ENCODE peak calls at places on chromosomes 5 and 9, in six cellular contexts. N is neural crest cell; I is NCI-H1417; E is stimulated activated CD4-positive, alpha-beta T cell treated with anti-CD3 and anti-CD28 coated beads, Interleukin-15, amount 100 ng/mL, for 24 hours; M is HT1080; X is mesothelial cell of epicardium. B is an unnamed sample.

GRCh38 chr9:76013797-76014196 is 123.3 kb downstream of the PCSK5 start:
- DNase-seq in N (no peak), I (no peak), E (no peak), M (no peak), X (no peak), B (no peak)

GRCh38 chr5:90747175-90747574 is 188.6 kb downstream of the ADGRV1 start:
- DNase-seq in N (no peak), I (no peak), E (no peak), M (peak), X (no peak), B (no peak)

GRCh38 chr5:39220280-39221030 is 1.1 kb upstream of the FYB1 start:
- DNase-seq in N (no peak), I (no peak), E (no peak), M (no peak), X (no peak), B (no peak)

GRCh38 chr5:126053630-126054029 is 369.6 kb upstream of the GRAMD2B start:
- DNase-seq in N (no peak), I (peak), E (no peak), M (no peak), X (no peak), B (no peak)

GRCh38 chr5:145925803-145926202 is 10.6 kb upstream of the SH3RF2 start:
- DNase-seq in N (no peak), I (no peak), E (no peak), M (no peak), X (no peak), B (no peak)

GRCh38 chr9:110058304-110058953 is 149.5 kb downstream of the C9orf152 start:
- DNase-seq in N (peak), I (peak), E (peak), M (peak), X (no peak), B (peak)

GRCh38 chr9:91395553-91396470 is 27.8 kb downstream of the NFIL3 start:
- DNase-seq in N (no peak), I (no peak), E (no peak), M (peak), X (no peak), B (no peak)

GRCh38 chr9:75087279-75087823 is 604 bp downstream of the NMRK1 start:
- DNase-seq in N (no peak), I (no peak), E (peak), M (peak), X (no peak), B (no peak)

GRCh38 chr5:107917983-107918382 is 247.2 kb upstream of the EFNA5 start:
- DNase-seq in N (no peak), I (no peak), E (no peak), M (peak), X (no peak), B (no peak)

GRCh38 chr9:96249746-96250145 is 52.2 kb downstream of the HSD17B3 start:
- DNase-seq in N (no peak), I (no peak), E (no peak), M (no peak), X (no peak), B (no peak)

GRCh38 chr9:116269250-116269649 is 115.7 kb downstream of the PAPPA start:
- DNase-seq in N (no peak), I (no peak), E (no peak), M (peak), X (no peak), B (no peak)

GRCh38 chr5:44646016-44646415 is 162.7 kb upstream of the MRPS30 start:
- DNase-seq in N (no peak), I (no peak), E (no peak), M (no peak), X (no peak), B (no peak)

GRCh38 chr5:74015716-74016115 is 389.7 kb downstream of the ARHGEF28 start:
- DNase-seq in N (no peak), I (no peak), E (no peak), M (no peak), X (no peak), B (no peak)

GRCh38 chr5:173025651-173026050 is 30.5 kb upstream of the CREBRF start:
- DNase-seq in N (no peak), I (no peak), E (no peak), M (no peak), X (no peak), B (no peak)

GRCh38 chr5:137572042-137572695 is 73.0 kb upstream of the SPOCK1 start:
- DNase-seq in N (no peak), I (no peak), E (no peak), M (no peak), X (no peak), B (no peak)

GRCh38 chr9:135294826-135295225 is 184.8 kb upstream of the PPP1R26 start:
- DNase-seq in N (no peak), I (no peak), E (no peak), M (peak), X (no peak), B (no peak)

GRCh38 chr5:74206571-74207550 is 433.7 kb downstream of the ENC1 start:
- DNase-seq in N (no peak), I (peak), E (no peak), M (peak), X (no peak), B (peak)

GRCh38 chr5:154107729-154108128 is 69.0 kb downstream of the MFAP3 start:
- DNase-seq in N (peak), I (no peak), E (no peak), M (no peak), X (no peak), B (no peak)

GRCh38 chr5:132821350-132821749 is 8.2 kb downstream of the SOWAHA start:
- DNase-seq in N (no peak), I (no peak), E (no peak), M (no peak), X (no peak), B (no peak)

GRCh38 chr9:98795970-98796363 is 388 bp downstream of the ANKS6 start:
- DNase-seq in N (no peak), I (no peak), E (peak), M (no peak), X (peak), B (peak)

GRCh38 chr5:15502208-15502607 is 2.2 kb downstream of the FBXL7 start:
- DNase-seq in N (no peak), I (no peak), E (no peak), M (no peak), X (no peak), B (no peak)

GRCh38 chr9:35649431-35650340 is 1.0 kb downstream of the SIT1 start:
- DNase-seq in N (no peak), I (no peak), E (peak), M (no peak), X (no peak), B (no peak)

GRCh38 chr9:121675381-121675780 is 23.9 kb downstream of the DAB2IP start:
- DNase-seq in N (no peak), I (no peak), E (no peak), M (no peak), X (no peak), B (no peak)

GRCh38 chr9:15372385-15373200 is 50.1 kb upstream of the SNAPC3 start:
- DNase-seq in N (no peak), I (no peak), E (no peak), M (no peak), X (no peak), B (no peak)

GRCh38 chr9:93501406-93501805 is 48.0 kb upstream of the FAM120AOS start:
- DNase-seq in N (no peak), I (no peak), E (no peak), M (no peak), X (no peak), B (no peak)

GRCh38 chr9:28808042-28808441 is 1234.8 kb upstream of the C9orf72 start:
- DNase-seq in N (no peak), I (no peak), E (no peak), M (peak), X (no peak), B (peak)

GRCh38 chr9:135666534-135667402 is 3.7 kb downstream of the LCN9 start:
- DNase-seq in N (no peak), I (no peak), E (no peak), M (no peak), X (no peak), B (no peak)

GRCh38 chr9:77943053-77943452 is 88.6 kb downstream of the GNAQ start:
- DNase-seq in N (no peak), I (no peak), E (no peak), M (no peak), X (no peak), B (no peak)

B was measured in NCI-H146.